ENCODE peak calls at places on chromosomes 16 and 17, in seven cellular contexts. One of them, this sample, is unnamed.

GRCh38 chr17:83151056-83151441 is 71.6 kb downstream of the METRNL start:
- DNase-seq in esophagus squamous epithelium: no peak
- DNase-seq in GM20000: no peak
- DNase-seq in glutamatergic neuron: no peak
- DNase-seq in Calu3: no peak
- DNase-seq in heart left ventricle: no peak
- DNase-seq in CD4-positive, alpha-beta T cell: no peak
- DNase-seq in this sample: no peak

GRCh38 chr16:83843657-83844056 is 35.9 kb downstream of the HSBP1 start:
- DNase-seq in esophagus squamous epithelium: no peak
- DNase-seq in GM20000: no peak
- DNase-seq in glutamatergic neuron: no peak
- DNase-seq in Calu3: no peak
- DNase-seq in heart left ventricle: no peak
- DNase-seq in CD4-positive, alpha-beta T cell: no peak
- DNase-seq in this sample: no peak

GRCh38 chr17:50372708-50373556 is at the start of the genes EME1 and MRPL27:
- DNase-seq in esophagus squamous epithelium: peak; percentile 38
- DNase-seq in GM20000: peak; percentile 87
- DNase-seq in glutamatergic neuron: peak; percentile 76
- DNase-seq in Calu3: peak; percentile 91
- DNase-seq in heart left ventricle: peak; percentile 90
- DNase-seq in CD4-positive, alpha-beta T cell: peak; percentile 84
- DNase-seq in this sample: peak; percentile 88

GRCh38 chr17:43449470-43450202 is 34.1 kb upstream of the DHX8 start:
- DNase-seq in esophagus squamous epithelium: no peak
- DNase-seq in GM20000: no peak
- DNase-seq in glutamatergic neuron: no peak
- DNase-seq in Calu3: peak; percentile 23
- DNase-seq in heart left ventricle: no peak
- DNase-seq in CD4-positive, alpha-beta T cell: no peak
- DNase-seq in this sample: no peak

GRCh38 chr16:25838724-25839186 is 147.0 kb downstream of the HS3ST4 start:
- DNase-seq in esophagus squamous epithelium: no peak
- DNase-seq in GM20000: peak; percentile 29
- DNase-seq in glutamatergic neuron: no peak
- DNase-seq in Calu3: peak; percentile 12
- DNase-seq in heart left ventricle: no peak
- DNase-seq in CD4-positive, alpha-beta T cell: peak; percentile 1
- DNase-seq in this sample: peak; percentile 60

GRCh38 chr17:76737676-76738467 is at the start of gene MFSD11:
- DNase-seq in esophagus squamous epithelium: no peak
- DNase-seq in GM20000: peak; percentile 95
- DNase-seq in glutamatergic neuron: peak; percentile 94
- DNase-seq in Calu3: peak; percentile 93
- DNase-seq in heart left ventricle: peak; percentile 96
- DNase-seq in CD4-positive, alpha-beta T cell: peak; percentile 89
- DNase-seq in this sample: peak; percentile 93

GRCh38 chr16:75097941-75098897 is 18.4 kb downstream of the LDHD start:
- DNase-seq in esophagus squamous epithelium: no peak
- DNase-seq in GM20000: peak; percentile 67
- DNase-seq in glutamatergic neuron: no peak
- DNase-seq in Calu3: no peak
- DNase-seq in heart left ventricle: peak; percentile 64
- DNase-seq in CD4-positive, alpha-beta T cell: peak; percentile 55
- DNase-seq in this sample: no peak

GRCh38 chr16:9256196-9256595 is 164.8 kb downstream of the HAPSTR1 start:
- DNase-seq in esophagus squamous epithelium: no peak
- DNase-seq in GM20000: peak; percentile 47
- DNase-seq in glutamatergic neuron: peak; percentile 73
- DNase-seq in Calu3: peak; percentile 70
- DNase-seq in heart left ventricle: no peak
- DNase-seq in CD4-positive, alpha-beta T cell: no peak
- DNase-seq in this sample: no peak

GRCh38 chr17:36992701-36993100 is 43.9 kb downstream of the AATF start:
- DNase-seq in esophagus squamous epithelium: no peak
- DNase-seq in GM20000: no peak
- DNase-seq in glutamatergic neuron: no peak
- DNase-seq in Calu3: peak; percentile 43
- DNase-seq in heart left ventricle: no peak
- DNase-seq in CD4-positive, alpha-beta T cell: no peak
- DNase-seq in this sample: no peak

GRCh38 chr16:63983401-63983800 is 1138.5 kb downstream of the CDH11 start:
- DNase-seq in esophagus squamous epithelium: no peak
- DNase-seq in GM20000: no peak
- DNase-seq in glutamatergic neuron: no peak
- DNase-seq in Calu3: no peak
- DNase-seq in heart left ventricle: no peak
- DNase-seq in CD4-positive, alpha-beta T cell: no peak
- DNase-seq in this sample: no peak

GRCh38 chr16:11315499-11315898 is 29.8 kb upstream of the RMI2 start:
- DNase-seq in esophagus squamous epithelium: no peak
- DNase-seq in GM20000: no peak
- DNase-seq in glutamatergic neuron: no peak
- DNase-seq in Calu3: no peak
- DNase-seq in heart left ventricle: no peak
- DNase-seq in CD4-positive, alpha-beta T cell: no peak
- DNase-seq in this sample: no peak

GRCh38 chr16:11312718-11313492 is 31.8 kb upstream of the PRM1 start:
- DNase-seq in esophagus squamous epithelium: no peak
- DNase-seq in GM20000: no peak
- DNase-seq in glutamatergic neuron: no peak
- DNase-seq in Calu3: peak; percentile 71
- DNase-seq in heart left ventricle: no peak
- DNase-seq in CD4-positive, alpha-beta T cell: no peak
- DNase-seq in this sample: peak; percentile 47

GRCh38 chr16:11314309-11314894 is 30.9 kb upstream of the RMI2 start:
- DNase-seq in esophagus squamous epithelium: no peak
- DNase-seq in GM20000: no peak
- DNase-seq in glutamatergic neuron: no peak
- DNase-seq in Calu3: no peak
- DNase-seq in heart left ventricle: no peak
- DNase-seq in CD4-positive, alpha-beta T cell: no peak
- DNase-seq in this sample: no peak

GRCh38 chr16:11310997-11311561 is 29.9 kb upstream of the PRM1 start:
- DNase-seq in esophagus squamous epithelium: no peak
- DNase-seq in GM20000: peak; percentile 77
- DNase-seq in glutamatergic neuron: no peak
- DNase-seq in Calu3: no peak
- DNase-seq in heart left ventricle: no peak
- DNase-seq in CD4-positive, alpha-beta T cell: no peak
- DNase-seq in this sample: no peak

GRCh38 chr16:11313493-11314308 is 31.6 kb upstream of the RMI2 start:
- DNase-seq in esophagus squamous epithelium: no peak
- DNase-seq in GM20000: no peak
- DNase-seq in glutamatergic neuron: no peak
- DNase-seq in Calu3: no peak
- DNase-seq in heart left ventricle: no peak
- DNase-seq in CD4-positive, alpha-beta T cell: no peak
- DNase-seq in this sample: no peak
- TF ChIP-seq CTCF in esophagus squamous epithelium: no peak
- TF ChIP-seq CTCF in GM20000: no peak
- TF ChIP-seq CTCF in glutamatergic neuron: no peak
- TF ChIP-seq CTCF in Calu3: no peak
- TF ChIP-seq CTCF in heart left ventricle: no peak
- TF ChIP-seq CTCF in CD4-positive, alpha-beta T cell: no peak
- TF ChIP-seq CTCF in this sample: no peak

GRCh38 chr17:27203241-27203640 is 90.7 kb upstream of the WSB1 start:
- DNase-seq in esophagus squamous epithelium: no peak
- DNase-seq in GM20000: no peak
- DNase-seq in glutamatergic neuron: no peak
- DNase-seq in Calu3: no peak
- DNase-seq in heart left ventricle: no peak
- DNase-seq in CD4-positive, alpha-beta T cell: no peak
- DNase-seq in this sample: no peak

GRCh38 chr17:27200476-27200875 is 93.4 kb upstream of the WSB1 start:
- DNase-seq in esophagus squamous epithelium: no peak
- DNase-seq in GM20000: no peak
- DNase-seq in glutamatergic neuron: no peak
- DNase-seq in Calu3: no peak
- DNase-seq in heart left ventricle: no peak
- DNase-seq in CD4-positive, alpha-beta T cell: no peak
- DNase-seq in this sample: no peak

GRCh38 chr17:27209316-27209715 is 84.6 kb upstream of the WSB1 start:
- DNase-seq in esophagus squamous epithelium: no peak
- DNase-seq in GM20000: no peak
- DNase-seq in glutamatergic neuron: no peak
- DNase-seq in Calu3: no peak
- DNase-seq in heart left ventricle: no peak
- DNase-seq in CD4-positive, alpha-beta T cell: no peak
- DNase-seq in this sample: no peak

GRCh38 chr17:27207073-27207511 is 86.8 kb upstream of the WSB1 start:
- DNase-seq in esophagus squamous epithelium: no peak
- DNase-seq in GM20000: no peak
- DNase-seq in glutamatergic neuron: no peak
- DNase-seq in Calu3: no peak
- DNase-seq in heart left ventricle: no peak
- DNase-seq in CD4-positive, alpha-beta T cell: no peak
- DNase-seq in this sample: peak; percentile 77

DNA sequence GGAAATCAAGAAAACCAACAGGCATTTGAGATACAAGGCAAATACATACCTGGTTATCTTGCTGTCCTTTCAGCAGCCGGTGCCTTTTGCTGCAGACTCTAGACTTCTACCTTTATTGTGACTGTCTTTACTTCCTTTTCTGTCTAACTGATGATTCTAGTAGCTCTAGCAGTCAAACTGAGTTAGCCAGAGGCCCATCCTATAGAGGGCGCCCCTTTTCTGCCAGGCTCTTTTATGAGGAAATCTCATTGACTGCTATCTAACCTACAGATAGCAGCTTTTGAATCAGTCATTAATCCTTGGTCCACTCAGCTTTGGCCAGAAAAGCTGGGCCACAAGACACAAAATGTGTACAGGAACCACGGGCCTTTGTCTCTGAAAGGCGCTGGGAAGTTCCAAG is 87.5 kb upstream of the WSB1 start:
- DNase-seq in esophagus squamous epithelium: no peak
- DNase-seq in GM20000: no peak
- DNase-seq in glutamatergic neuron: no peak
- DNase-seq in Calu3: peak; percentile 27
- DNase-seq in heart left ventricle: no peak
- DNase-seq in CD4-positive, alpha-beta T cell: no peak
- DNase-seq in this sample: no peak
- TF ChIP-seq CTCF in esophagus squamous epithelium: no peak
- TF ChIP-seq CTCF in GM20000: no peak
- TF ChIP-seq CTCF in glutamatergic neuron: no peak
- TF ChIP-seq CTCF in Calu3: no peak
- TF ChIP-seq CTCF in heart left ventricle: no peak
- TF ChIP-seq CTCF in CD4-positive, alpha-beta T cell: no peak
- TF ChIP-seq CTCF in this sample: no peak

GRCh38 chr16:46883353-46883689 is 841 bp upstream of the GPT2 start:
- DNase-seq in esophagus squamous epithelium: no peak
- DNase-seq in GM20000: no peak
- DNase-seq in glutamatergic neuron: no peak
- DNase-seq in Calu3: peak; percentile 37
- DNase-seq in heart left ventricle: no peak
- DNase-seq in CD4-positive, alpha-beta T cell: no peak
- DNase-seq in this sample: no peak

GRCh38 chr16:46882304-46882939 is 1.7 kb upstream of the GPT2 start:
- DNase-seq in esophagus squamous epithelium: no peak
- DNase-seq in GM20000: no peak
- DNase-seq in glutamatergic neuron: no peak
- DNase-seq in Calu3: no peak
- DNase-seq in heart left ventricle: no peak
- DNase-seq in CD4-positive, alpha-beta T cell: no peak
- DNase-seq in this sample: no peak

GRCh38 chr16:46884513-46885293 is 541 bp downstream of the GPT2 start:
- DNase-seq in esophagus squamous epithelium: no peak
- DNase-seq in GM20000: no peak
- DNase-seq in glutamatergic neuron: peak; percentile 48
- DNase-seq in Calu3: no peak
- DNase-seq in heart left ventricle: no peak
- DNase-seq in CD4-positive, alpha-beta T cell: no peak
- DNase-seq in this sample: no peak

GRCh38 chr16:46882940-46883307 is 1.2 kb upstream of the GPT2 start:
- DNase-seq in esophagus squamous epithelium: no peak
- DNase-seq in GM20000: no peak
- DNase-seq in glutamatergic neuron: no peak
- DNase-seq in Calu3: no peak
- DNase-seq in heart left ventricle: no peak
- DNase-seq in CD4-positive, alpha-beta T cell: no peak
- DNase-seq in this sample: no peak

GRCh38 chr16:46883690-46884512 is at the start of gene GPT2:
- DNase-seq in esophagus squamous epithelium: peak; percentile 71
- DNase-seq in GM20000: peak; percentile 93
- DNase-seq in glutamatergic neuron: peak; percentile 99
- DNase-seq in Calu3: peak; percentile 100
- DNase-seq in heart left ventricle: peak; percentile 99
- DNase-seq in CD4-positive, alpha-beta T cell: peak; percentile 46
- DNase-seq in this sample: peak; percentile 91
- TF ChIP-seq CTCF in esophagus squamous epithelium: peak; percentile 37
- TF ChIP-seq CTCF in GM20000: no peak
- TF ChIP-seq CTCF in glutamatergic neuron: peak; percentile 24
- TF ChIP-seq CTCF in Calu3: peak; percentile 13
- TF ChIP-seq CTCF in heart left ventricle: no peak
- TF ChIP-seq CTCF in CD4-positive, alpha-beta T cell: no peak
- TF ChIP-seq CTCF in this sample: no peak

GRCh38 chr16:87703071-87703470 is 62.7 kb downstream of the KLHDC4 start:
- DNase-seq in esophagus squamous epithelium: no peak
- DNase-seq in GM20000: no peak
- DNase-seq in glutamatergic neuron: no peak
- DNase-seq in Calu3: no peak
- DNase-seq in heart left ventricle: no peak
- DNase-seq in CD4-positive, alpha-beta T cell: no peak
- DNase-seq in this sample: no peak

GRCh38 chr16:87701505-87701921 is 64.3 kb downstream of the KLHDC4 start:
- DNase-seq in esophagus squamous epithelium: no peak
- DNase-seq in GM20000: no peak
- DNase-seq in glutamatergic neuron: peak; percentile 49
- DNase-seq in Calu3: no peak
- DNase-seq in heart left ventricle: no peak
- DNase-seq in CD4-positive, alpha-beta T cell: no peak
- DNase-seq in this sample: no peak

GRCh38 chr16:87703835-87704375 is 61.9 kb downstream of the KLHDC4 start:
- DNase-seq in esophagus squamous epithelium: no peak
- DNase-seq in GM20000: no peak
- DNase-seq in glutamatergic neuron: peak; percentile 41
- DNase-seq in Calu3: no peak
- DNase-seq in heart left ventricle: no peak
- DNase-seq in CD4-positive, alpha-beta T cell: no peak
- DNase-seq in this sample: no peak

GRCh38 chr16:87701066-87701425 is 64.7 kb downstream of the KLHDC4 start:
- DNase-seq in esophagus squamous epithelium: no peak
- DNase-seq in GM20000: peak; percentile 53
- DNase-seq in glutamatergic neuron: no peak
- DNase-seq in Calu3: no peak
- DNase-seq in heart left ventricle: no peak
- DNase-seq in CD4-positive, alpha-beta T cell: no peak
- DNase-seq in this sample: no peak

DNA sequence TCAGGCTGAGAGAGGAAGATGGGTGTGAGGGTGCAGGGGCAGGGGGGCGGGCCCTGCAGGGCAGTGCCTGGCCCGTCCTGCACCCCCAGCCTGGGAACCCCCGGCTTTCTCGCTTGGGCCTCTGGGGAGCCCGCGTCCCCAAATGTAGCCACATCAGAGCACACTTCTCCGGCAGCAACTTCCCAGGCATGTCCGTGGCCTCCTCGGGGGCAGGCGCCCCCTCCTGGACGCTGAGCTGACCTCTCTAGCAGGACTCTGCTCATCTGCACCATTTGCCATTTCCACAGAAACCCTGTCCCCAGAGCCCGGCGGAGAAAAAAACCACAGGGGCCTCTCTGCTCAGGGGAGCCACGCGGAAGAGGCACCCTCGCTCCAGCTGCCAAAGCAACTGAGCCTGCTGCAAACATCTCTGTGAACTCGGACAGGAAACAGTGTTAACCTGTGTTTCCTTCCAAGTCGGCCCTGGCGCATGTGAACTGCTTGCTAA is 63.4 kb downstream of the KLHDC4 start:
- DNase-seq in esophagus squamous epithelium: no peak
- DNase-seq in GM20000: peak; percentile 91
- DNase-seq in glutamatergic neuron: peak; percentile 80
- DNase-seq in Calu3: no peak
- DNase-seq in heart left ventricle: no peak
- DNase-seq in CD4-positive, alpha-beta T cell: no peak
- DNase-seq in this sample: peak; percentile 11
- TF ChIP-seq CTCF in esophagus squamous epithelium: no peak
- TF ChIP-seq CTCF in GM20000: peak; percentile 69
- TF ChIP-seq CTCF in glutamatergic neuron: peak; percentile 67
- TF ChIP-seq CTCF in Calu3: peak; percentile 51
- TF ChIP-seq CTCF in heart left ventricle: peak; percentile 38
- TF ChIP-seq CTCF in CD4-positive, alpha-beta T cell: peak; percentile 35
- TF ChIP-seq CTCF in this sample: peak; percentile 58

This sample was measured in fibroblast of the aortic adventitia.